ENCODE peak calls at places on chromosomes 11 and 22, in seven cellular contexts. N, P, J, B, G, E and Q are unnamed samples.

GRCh38 chr22:43247546-43248260 is 60.8 kb upstream of the TTLL12 start:
- DNase-seq in P (no peak), G (no peak), N (no peak), E (no peak), J (no peak), B (no peak), Q (no peak)

GRCh38 chr11:133815636-133816035 is 29.7 kb downstream of the SPATA19 start:
- DNase-seq in N (no peak), G (no peak), P (peak), B (no peak), E (no peak), J (no peak), Q (no peak)

GRCh38 chr22:39519681-39520053 is 695 bp upstream of the ATF4 start:
- DNase-seq in N (no peak), E (peak), G (peak), B (no peak), P (peak), J (no peak), Q (no peak)

GRCh38 chr22:48393041-48393370 is 1434.7 kb downstream of the BRD1 start:
- DNase-seq in N (no peak), P (no peak), B (no peak), J (no peak), E (peak), G (no peak), Q (no peak)

GRCh38 chr11:5198285-5198684 is 2.2 kb downstream of the OR51V1 start:
- DNase-seq in J (no peak), B (no peak), P (no peak), N (no peak), G (no peak), E (no peak), Q (no peak)

GRCh38 chr11:17351510-17352176 is at the start of gene NCR3LG1:
- DNase-seq in G (peak), P (peak), N (peak), B (no peak), E (peak), J (peak), Q (peak)

GRCh38 chr11:1693327-1694063 is 3.5 kb upstream of the KRTAP5-6 start:
- DNase-seq in G (peak), N (peak), J (peak), E (peak), P (peak), B (no peak), Q (peak)

GRCh38 chr11:96393753-96394348 is 4.0 kb downstream of the JRKL start:
- DNase-seq in B (no peak), G (peak), E (peak), N (peak), J (no peak), P (no peak), Q (no peak)

GRCh38 chr11:83785942-83786341 is 499.8 kb upstream of the CCDC90B start:
- DNase-seq in G (no peak), P (no peak), J (no peak), B (no peak), E (no peak), N (no peak), Q (no peak)

GRCh38 chr11:80587906-80588305 is 1147.1 kb upstream of the TENM4 start:
- DNase-seq in N (no peak), G (no peak), E (no peak), B (no peak), P (no peak), J (no peak), Q (no peak)

GRCh38 chr11:128936546-128937275 is 6.0 kb downstream of the TP53AIP1 start:
- DNase-seq in N (no peak), E (no peak), J (no peak), G (no peak), P (no peak), B (no peak), Q (no peak)

GRCh38 chr22:39913886-39914285 is 13.0 kb downstream of the GRAP2 start:
- DNase-seq in B (no peak), E (no peak), P (no peak), N (no peak), J (no peak), G (no peak), Q (no peak)

GRCh38 chr22:29739346-29739875 is 19.6 kb downstream of the CABP7 start:
- DNase-seq in E (no peak), J (no peak), B (no peak), P (no peak), N (no peak), G (no peak), Q (no peak)

GRCh38 chr11:69995697-69996096 is 82.4 kb upstream of the ANO1 start:
- DNase-seq in G (no peak), P (no peak), N (no peak), B (no peak), J (no peak), E (no peak), Q (no peak)

GRCh38 chr11:1519028-1519736 is 32.6 kb upstream of the MOB2 start:
- DNase-seq in N (no peak), P (peak), B (no peak), E (no peak), G (no peak), J (no peak), Q (no peak)

GRCh38 chr11:132064987-132065620 is 694.7 kb downstream of the NTM start:
- DNase-seq in N (peak), P (no peak), G (peak), J (no peak), E (no peak), B (peak), Q (no peak)

GRCh38 chr22:37111156-37111717 is 1.7 kb upstream of the TMPRSS6 start:
- DNase-seq in J (no peak), N (no peak), E (no peak), B (no peak), G (no peak), P (no peak), Q (no peak)

GRCh38 chr11:73538381-73538872 is 59.5 kb downstream of the FAM168A start:
- DNase-seq in B (no peak), P (no peak), J (no peak), G (no peak), E (peak), N (no peak), Q (no peak)

GRCh38 chr11:10019906-10020682 is 273.9 kb downstream of the SBF2 start:
- DNase-seq in N (no peak), P (no peak), J (no peak), E (no peak), G (no peak), B (no peak), Q (no peak)

GRCh38 chr22:46027219-46028068 is 50.5 kb upstream of the WNT7B start:
- DNase-seq in E (peak), N (no peak), J (no peak), G (no peak), P (peak), B (no peak), Q (no peak)

GRCh38 chr11:94417386-94417987 is 16.3 kb upstream of the GPR83 start:
- DNase-seq in G (peak), B (peak), E (peak), J (no peak), P (no peak), N (peak), Q (no peak)

GRCh38 chr11:86355256-86355655 is 19.4 kb upstream of the CCDC81 start:
- DNase-seq in P (no peak), J (no peak), N (no peak), E (no peak), B (no peak), G (no peak), Q (no peak)

GRCh38 chr11:28529046-28529445 is 420.9 kb downstream of the METTL15 start:
- DNase-seq in J (no peak), B (peak), N (no peak), G (no peak), E (no peak), P (no peak), Q (no peak)

GRCh38 chr11:12765428-12765827 is 91.2 kb downstream of the TEAD1 start:
- DNase-seq in J (no peak), P (peak), N (no peak), E (no peak), B (no peak), G (no peak), Q (no peak)

GRCh38 chr11:132683602-132684001 is 848.7 kb downstream of the OPCML start:
- DNase-seq in J (no peak), E (no peak), G (no peak), N (no peak), P (no peak), B (no peak), Q (no peak)

GRCh38 chr22:17968126-17968525 is 56.2 kb downstream of the MICAL3 start:
- DNase-seq in N (no peak), E (no peak), J (no peak), P (no peak), G (no peak), B (no peak), Q (no peak)

GRCh38 chr11:71198823-71199165 is 53.6 kb downstream of the SHANK2 start:
- DNase-seq in G (no peak), N (no peak), P (no peak), E (no peak), B (no peak), J (no peak), Q (no peak)

GRCh38 chr11:66970808-66971442 is 4.2 kb upstream of the C11orf86 start:
- DNase-seq in G (peak), B (peak), J (no peak), N (peak), E (no peak), P (no peak), Q (no peak)

GRCh38 chr11:33375236-33375635 is 118.1 kb downstream of the HIPK3 start:
- DNase-seq in E (no peak), B (no peak), J (no peak), G (no peak), N (no peak), P (no peak), Q (no peak)

GRCh38 chr11:47185305-47186075 is 744 bp downstream of the PACSIN3 start:
- DNase-seq in B (no peak), J (no peak), E (no peak), G (peak), P (peak), N (peak), Q (no peak)

GRCh38 chr11:118918128-118918685 is 7.5 kb downstream of the BCL9L start:
- DNase-seq in J (no peak), N (peak), G (peak), P (peak), E (no peak), B (peak), Q (peak)

GRCh38 chr22:19636696-19637355 is 77.5 kb upstream of the SEPTIN5 start:
- DNase-seq in E (no peak), G (no peak), P (no peak), N (no peak), J (no peak), B (no peak), Q (no peak)

GRCh38 chr11:19820100-19820499 is 107.5 kb downstream of the NAV2 start:
- DNase-seq in B (no peak), N (peak), E (no peak), J (no peak), P (no peak), G (no peak), Q (no peak)

GRCh38 chr11:65653229-65654225 is 9.2 kb downstream of the RELA start:
- DNase-seq in N (peak), B (no peak), G (no peak), P (no peak), J (no peak), E (no peak), Q (no peak)

GRCh38 chr11:63599211-63600122 is 14.8 kb downstream of the PLAAT3 start:
- DNase-seq in B (peak), G (peak), J (no peak), N (peak), P (no peak), E (no peak), Q (no peak)

GRCh38 chr11:27412192-27412691 is 49.2 kb upstream of the CCDC34 start:
- DNase-seq in J (no peak), B (no peak), G (no peak), P (no peak), E (no peak), N (no peak), Q (no peak)

GRCh38 chr11:76025068-76025467 is 181.2 kb downstream of the WNT11 start:
- DNase-seq in J (no peak), B (peak), N (peak), E (no peak), G (peak), P (no peak), Q (no peak)